ENCODE peak calls at places on chromosomes 2 and 18, in four cellular contexts. One of them, this sample, is unnamed.

GRCh38 chr2:196435189-196435588 is 204.3 kb upstream of the CCDC150 start:
- DNase-seq in H1: no peak
- DNase-seq in stomach: no peak
- DNase-seq in endothelial cell of umbilical vein: peak; percentile 55
- DNase-seq in this sample: no peak

GRCh38 chr18:35141567-35142269 is 99.1 kb upstream of the ZNF397 start:
- DNase-seq in H1: no peak
- DNase-seq in stomach: no peak
- DNase-seq in endothelial cell of umbilical vein: no peak
- DNase-seq in this sample: no peak

GRCh38 chr2:167069855-167070254 is 181.6 kb downstream of the XIRP2 start:
- DNase-seq in H1: no peak
- DNase-seq in stomach: no peak
- DNase-seq in endothelial cell of umbilical vein: no peak
- DNase-seq in this sample: no peak

GRCh38 chr2:63712748-63713147 is 124.0 kb downstream of the MDH1 start:
- DNase-seq in H1: no peak
- DNase-seq in stomach: no peak
- DNase-seq in endothelial cell of umbilical vein: no peak
- DNase-seq in this sample: no peak

GRCh38 chr18:74373428-74373827 is 57.8 kb downstream of the C18orf63 start:
- DNase-seq in H1: no peak
- DNase-seq in stomach: no peak
- DNase-seq in endothelial cell of umbilical vein: no peak
- DNase-seq in this sample: no peak

GRCh38 chr18:55235094-55235461 is 275.8 kb upstream of the CCDC68 start:
- DNase-seq in H1: no peak
- DNase-seq in stomach: no peak
- DNase-seq in endothelial cell of umbilical vein: no peak
- DNase-seq in this sample: no peak

GRCh38 chr18:32391126-32391525 is 79.6 kb downstream of the GAREM1 start:
- DNase-seq in H1: no peak
- DNase-seq in stomach: no peak
- DNase-seq in endothelial cell of umbilical vein: no peak
- DNase-seq in this sample: no peak

GRCh38 chr2:23386422-23387220 is 1.6 kb downstream of the KLHL29 start:
- DNase-seq in H1: no peak
- DNase-seq in stomach: no peak
- DNase-seq in endothelial cell of umbilical vein: peak; percentile 24
- DNase-seq in this sample: peak; percentile 48

GRCh38 chr2:40625849-40626248 is 174.0 kb upstream of the SLC8A1 start:
- DNase-seq in H1: no peak
- DNase-seq in stomach: no peak
- DNase-seq in endothelial cell of umbilical vein: peak; percentile 23
- DNase-seq in this sample: no peak

GRCh38 chr18:22734812-22735627 is 198.1 kb upstream of the RBBP8 start:
- DNase-seq in H1: no peak
- DNase-seq in stomach: no peak
- DNase-seq in endothelial cell of umbilical vein: no peak
- DNase-seq in this sample: no peak

GRCh38 chr2:207046642-207047213 is 107.4 kb downstream of the CPO start:
- DNase-seq in H1: no peak
- DNase-seq in stomach: no peak
- DNase-seq in endothelial cell of umbilical vein: peak; percentile 54
- DNase-seq in this sample: no peak

GRCh38 chr2:214808961-214809750 is at the start of gene BARD1:
- DNase-seq in H1: no peak
- DNase-seq in stomach: peak; percentile 41
- DNase-seq in endothelial cell of umbilical vein: no peak
- DNase-seq in this sample: peak; percentile 27
- TF ChIP-seq POLR2A in H1: peak; percentile 33
- TF ChIP-seq POLR2A in stomach: no peak
- TF ChIP-seq POLR2A in endothelial cell of umbilical vein: no peak
- TF ChIP-seq POLR2A in this sample: no peak

GRCh38 chr2:119442850-119443249 is 11.2 kb downstream of the TMEM37 start:
- DNase-seq in H1: no peak
- DNase-seq in stomach: no peak
- DNase-seq in endothelial cell of umbilical vein: no peak
- DNase-seq in this sample: no peak
- TF ChIP-seq POLR2AphosphoS5 in H1: no peak
- TF ChIP-seq POLR2AphosphoS5 in stomach: no peak
- TF ChIP-seq POLR2AphosphoS5 in endothelial cell of umbilical vein: no peak
- TF ChIP-seq POLR2AphosphoS5 in this sample: no peak

GRCh38 chr2:230924092-230924469 is 961 bp downstream of the GPR55 start:
- DNase-seq in H1: no peak
- DNase-seq in stomach: no peak
- DNase-seq in endothelial cell of umbilical vein: no peak
- DNase-seq in this sample: no peak
- TF ChIP-seq POLR2A in H1: no peak
- TF ChIP-seq POLR2A in stomach: no peak
- TF ChIP-seq POLR2A in endothelial cell of umbilical vein: no peak
- TF ChIP-seq POLR2A in this sample: peak; percentile 49

DNA sequence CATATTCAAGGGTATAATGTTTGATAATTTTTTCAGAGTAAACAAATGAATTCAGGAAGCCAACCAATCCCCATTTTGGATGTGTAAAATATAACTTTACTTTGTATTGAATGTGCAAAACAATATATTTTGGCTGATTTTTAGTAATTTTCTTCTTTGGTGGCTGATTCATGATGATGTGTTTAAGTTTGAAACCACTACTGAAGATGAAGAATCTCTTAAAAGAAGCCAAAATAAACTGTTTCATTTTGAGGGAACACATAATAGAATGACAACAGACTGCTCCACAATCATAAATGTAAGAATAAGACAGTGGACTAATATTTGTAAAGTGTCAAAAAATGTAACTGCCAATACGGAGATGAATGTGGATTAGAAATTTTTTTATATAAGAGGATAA is 52.5 kb upstream of the TRIM43 start:
- DNase-seq in H1: no peak
- DNase-seq in stomach: no peak
- DNase-seq in endothelial cell of umbilical vein: no peak
- DNase-seq in this sample: no peak
- TF ChIP-seq POLR2AphosphoS5 in H1: no peak
- TF ChIP-seq POLR2AphosphoS5 in stomach: no peak
- TF ChIP-seq POLR2AphosphoS5 in endothelial cell of umbilical vein: no peak
- TF ChIP-seq POLR2AphosphoS5 in this sample: no peak

DNA sequence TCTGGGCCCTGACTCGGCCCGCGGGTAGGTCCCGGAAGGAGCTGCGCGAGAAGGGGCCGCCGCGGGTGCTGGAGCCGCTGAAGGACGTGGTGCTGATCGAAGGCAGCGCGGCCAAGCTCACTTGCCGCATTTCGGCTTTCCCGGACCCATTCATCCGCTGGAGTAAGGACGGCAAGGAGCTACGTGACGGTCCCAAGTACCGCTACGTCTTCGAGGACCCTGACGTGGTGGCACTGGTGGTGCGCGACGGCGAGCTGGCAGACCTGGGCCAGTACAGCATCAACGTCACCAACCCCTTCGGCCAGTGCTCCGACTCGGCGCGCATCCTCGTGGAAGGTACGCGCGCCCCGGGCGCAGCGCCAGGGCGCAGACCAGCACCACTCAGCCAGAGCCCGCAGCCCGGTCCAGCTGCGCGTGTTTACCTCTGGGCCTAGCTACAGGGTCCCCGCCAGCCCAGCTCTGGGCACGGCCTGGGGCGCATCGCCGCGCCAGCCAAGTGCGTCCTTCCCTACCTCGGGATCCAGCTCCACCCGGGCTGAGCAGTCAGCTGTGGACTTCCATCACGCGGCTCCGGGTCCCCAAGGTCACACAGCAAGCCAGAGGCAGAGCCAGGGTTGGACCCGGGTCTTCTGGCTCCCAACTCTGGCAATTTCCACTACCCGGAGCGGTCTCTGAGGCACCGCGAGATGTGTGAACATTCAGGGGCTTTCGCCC is 1.8 kb upstream of the GMPPA start:
- DNase-seq in H1: no peak
- DNase-seq in stomach: peak; percentile 29
- DNase-seq in endothelial cell of umbilical vein: no peak
- DNase-seq in this sample: no peak
- TF ChIP-seq POLR2A in H1: no peak
- TF ChIP-seq POLR2A in stomach: no peak
- TF ChIP-seq POLR2A in endothelial cell of umbilical vein: no peak
- TF ChIP-seq POLR2A in this sample: no peak

GRCh38 chr2:7673101-7673500 is 755.9 kb downstream of the RNF144A start:
- DNase-seq in H1: no peak
- DNase-seq in stomach: no peak
- DNase-seq in endothelial cell of umbilical vein: no peak
- DNase-seq in this sample: no peak
- TF ChIP-seq POLR2AphosphoS5 in H1: no peak
- TF ChIP-seq POLR2AphosphoS5 in stomach: no peak
- TF ChIP-seq POLR2AphosphoS5 in endothelial cell of umbilical vein: no peak
- TF ChIP-seq POLR2AphosphoS5 in this sample: no peak

GRCh38 chr2:205685314-205686230 is 3.3 kb downstream of the NRP2 start:
- DNase-seq in H1: no peak
- DNase-seq in stomach: peak; percentile 43
- DNase-seq in endothelial cell of umbilical vein: peak; percentile 40
- DNase-seq in this sample: no peak
- TF ChIP-seq POLR2A in H1: no peak
- TF ChIP-seq POLR2A in stomach: no peak
- TF ChIP-seq POLR2A in endothelial cell of umbilical vein: no peak
- TF ChIP-seq POLR2A in this sample: no peak

GRCh38 chr2:1981421-1981820 is 237.1 kb upstream of the PXDN start:
- DNase-seq in H1: no peak
- DNase-seq in stomach: no peak
- DNase-seq in endothelial cell of umbilical vein: no peak
- DNase-seq in this sample: no peak
- TF ChIP-seq POLR2AphosphoS5 in H1: no peak
- TF ChIP-seq POLR2AphosphoS5 in stomach: no peak
- TF ChIP-seq POLR2AphosphoS5 in endothelial cell of umbilical vein: no peak
- TF ChIP-seq POLR2AphosphoS5 in this sample: no peak

DNA sequence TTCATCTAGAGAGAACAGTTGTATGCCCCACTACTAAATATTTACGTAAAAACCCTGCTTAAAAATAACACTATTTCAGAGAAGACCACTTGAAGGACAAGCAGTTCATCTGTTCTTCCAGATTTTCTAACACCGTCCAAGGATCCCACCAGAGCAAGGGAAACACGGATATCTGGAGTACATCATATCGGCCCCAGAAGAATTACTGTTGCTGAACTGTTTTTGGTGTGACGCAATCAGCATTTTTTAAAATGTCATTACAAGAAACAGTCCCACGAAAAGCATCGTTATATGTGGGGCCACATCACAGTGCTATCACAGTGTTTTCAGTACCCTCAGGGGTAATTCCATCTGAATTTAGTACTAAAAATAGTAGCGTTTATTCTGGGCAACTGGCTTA is 134.5 kb upstream of the PKDCC start:
- DNase-seq in H1: no peak
- DNase-seq in stomach: no peak
- DNase-seq in endothelial cell of umbilical vein: no peak
- DNase-seq in this sample: no peak
- TF ChIP-seq POLR2A in H1: no peak
- TF ChIP-seq POLR2A in stomach: no peak
- TF ChIP-seq POLR2A in endothelial cell of umbilical vein: no peak
- TF ChIP-seq POLR2A in this sample: no peak

This sample was measured in GM12892.